ENCODE peak calls at places on chromosomes 11 and 22, in six cellular contexts. H is GM23338, T is H1, P is MM.1S, J is GM23248, N is H9. E is an unnamed sample.

GRCh38 chr11:2387266-2387982 is 10.3 kb downstream of the CD81 start:
- DNase-seq in N (no peak), J (peak), P (peak), T (no peak), H (no peak), E (peak)

GRCh38 chr11:123833095-123833494 is 26.9 kb upstream of the OR6M1 start:
- DNase-seq in J (no peak), P (no peak), H (no peak), N (no peak), T (no peak), E (no peak)

GRCh38 chr11:94276943-94277342 is 27.4 kb upstream of the IZUMO1R start:
- DNase-seq in P (no peak), H (no peak), T (no peak), N (no peak), J (no peak), E (no peak)

GRCh38 chr11:119144825-119145476 is 3.9 kb upstream of the ABCG4 start:
- DNase-seq in N (peak), P (peak), H (peak), J (peak), T (peak), E (peak)

GRCh38 chr11:74686792-74687191 is 44.4 kb downstream of the CHRDL2 start:
- DNase-seq in P (no peak), J (peak), N (no peak), H (no peak), T (no peak), E (no peak)

GRCh38 chr11:106415510-106415909 is 338.0 kb downstream of the AASDHPPT start:
- DNase-seq in H (no peak), J (no peak), P (no peak), N (no peak), T (no peak), E (no peak)

GRCh38 chr11:43399983-43400630 is 41.4 kb downstream of the TTC17 start:
- DNase-seq in P (no peak), T (no peak), N (no peak), H (no peak), J (peak), E (no peak)

GRCh38 chr22:43563571-43563970 is 151.8 kb downstream of the MPPED1 start:
- DNase-seq in J (no peak), T (no peak), P (no peak), H (no peak), N (no peak), E (no peak)

DNA sequence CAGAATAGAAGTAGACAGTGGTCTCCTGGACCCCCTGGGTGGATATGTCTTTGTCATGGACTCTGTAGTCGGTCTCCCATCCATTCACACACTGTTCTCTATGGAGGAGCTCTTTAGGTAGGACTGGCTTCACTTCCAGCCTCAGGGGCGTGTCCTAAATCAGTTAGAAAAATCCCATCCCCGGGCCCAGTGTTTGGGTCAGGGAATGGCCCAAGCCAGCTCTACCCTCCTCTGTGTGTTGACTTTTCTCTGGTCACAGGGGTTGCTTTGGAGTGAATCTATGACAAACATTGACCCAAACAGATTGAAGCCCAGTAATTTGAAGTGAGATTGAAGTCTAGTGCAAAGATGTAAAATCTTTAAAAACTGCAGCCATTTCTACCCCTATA is 34.0 kb downstream of the WEE1 start:
- DNase-seq in P (no peak), N (no peak), J (no peak), T (no peak), H (peak), E (no peak)
- H2AFZ ChIP-seq in P (no peak), N (no peak), J (no peak), T (no peak), H (peak), E (peak)

DNA sequence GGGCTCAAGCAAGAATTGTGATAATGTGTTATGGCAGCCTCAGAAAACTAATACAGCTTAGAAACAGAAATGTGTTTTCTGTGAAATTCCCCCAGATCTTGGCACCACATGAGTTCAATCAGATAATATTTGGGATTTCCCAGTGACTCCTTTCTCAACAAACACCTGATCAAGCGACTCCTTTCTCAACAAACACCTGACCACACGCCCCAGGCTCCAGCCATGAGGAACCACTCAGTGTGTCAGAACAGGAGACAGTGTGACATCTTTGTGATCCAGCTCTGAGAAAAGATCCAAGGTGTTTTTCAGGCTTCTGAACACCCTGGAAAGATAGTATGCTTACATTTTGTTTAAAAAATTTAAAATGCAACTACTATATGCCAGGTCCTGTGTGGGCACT is 1.9 kb upstream of the UVRAG start:
- DNase-seq in H (no peak), J (no peak), T (no peak), N (no peak), P (no peak), E (no peak)
- H2AFZ ChIP-seq in H (no peak), J (no peak), T (no peak), N (no peak), P (no peak), E (peak)

DNA sequence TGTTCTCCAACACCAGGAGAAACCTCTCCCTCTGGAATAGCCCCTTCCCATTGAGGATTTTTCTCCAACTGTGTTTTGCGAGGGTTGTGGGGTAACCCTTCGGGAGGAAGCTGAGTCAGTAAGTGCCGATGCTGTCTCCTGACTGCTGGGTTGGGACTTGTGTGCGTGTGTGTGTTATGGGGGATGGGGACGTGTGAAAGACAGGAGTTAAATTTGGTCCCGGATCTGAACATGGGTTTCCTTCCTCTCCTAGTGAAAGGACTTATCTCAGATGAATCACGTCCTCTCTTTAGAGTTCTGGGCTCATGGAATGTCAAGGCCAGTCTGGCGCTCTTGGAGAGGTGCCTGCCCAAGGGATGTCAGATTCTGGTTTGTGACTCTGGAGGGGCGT is 33.3 kb downstream of the KIAA1671 start:
- DNase-seq in P (no peak), J (peak), H (no peak), T (no peak), N (no peak), E (no peak)
- H2AFZ ChIP-seq in P (no peak), J (no peak), H (no peak), T (no peak), N (no peak), E (no peak)

DNA sequence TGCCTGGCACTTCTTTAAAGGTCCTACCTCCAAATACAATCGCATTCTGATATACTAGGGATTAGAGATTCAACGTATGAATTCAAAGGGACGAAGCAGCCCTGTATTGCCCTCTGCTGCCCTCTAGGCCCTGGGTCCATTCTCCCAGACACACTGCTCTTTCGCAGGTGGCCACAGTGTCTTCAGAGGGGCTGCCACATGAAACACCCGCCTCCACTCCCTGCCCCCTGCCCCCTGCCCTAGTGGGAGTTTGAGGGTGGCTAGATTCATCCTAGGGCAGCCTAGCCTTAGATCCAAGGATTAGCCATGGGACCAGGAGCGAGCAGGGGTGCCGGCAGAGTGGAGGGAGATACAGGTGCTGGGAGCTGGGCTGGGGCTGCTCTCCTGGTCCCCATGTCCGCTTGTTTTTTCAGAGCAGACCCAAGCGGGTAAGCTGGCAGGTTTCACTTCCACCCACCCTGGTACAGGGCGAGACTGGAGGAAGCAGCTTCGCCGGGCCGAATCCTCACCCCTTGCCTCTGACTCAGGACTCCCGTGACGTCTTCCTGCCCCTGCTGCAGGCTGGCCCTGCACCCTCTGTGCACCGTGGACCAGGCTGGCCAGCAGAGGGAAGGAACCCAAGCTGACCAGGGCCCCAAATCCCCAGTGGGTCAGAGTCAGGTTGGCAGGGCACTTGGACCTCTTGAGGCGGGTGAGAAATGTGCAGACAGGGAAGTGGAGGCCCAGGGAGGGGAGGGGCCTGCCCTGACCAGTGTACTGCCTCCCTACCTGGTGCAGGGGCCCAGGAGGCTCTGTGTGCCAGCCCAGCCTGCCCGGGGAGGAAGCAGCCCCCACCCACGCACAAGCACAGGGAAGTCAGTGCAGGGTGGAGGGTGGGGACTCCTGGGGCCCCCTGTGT is 28.4 kb upstream of the HMOX1 start:
- DNase-seq in J (peak), P (peak), N (peak), H (peak), T (peak), E (peak)
- H2AFZ ChIP-seq in J (no peak), P (peak), N (no peak), H (peak), T (peak), E (peak)

E was measured in OCI-LY7.